ENCODE peak calls at places on chromosomes 7 and 10, in four cellular contexts. One of them, this sample, is unnamed.

GRCh38 chr7:132123763-132124162 is 452.5 kb downstream of the PLXNA4 start:
- DNase-seq in neuronal stem cell: no peak
- DNase-seq in H1: no peak
- DNase-seq in trophoblast cell: no peak
- DNase-seq in this sample: no peak

GRCh38 chr7:108613147-108613948 is 43.7 kb downstream of the DNAJB9 start:
- DNase-seq in neuronal stem cell: peak
- DNase-seq in H1: no peak
- DNase-seq in trophoblast cell: no peak
- DNase-seq in this sample: peak

GRCh38 chr10:98517672-98518071 is 70.9 kb upstream of the HPS1 start:
- DNase-seq in neuronal stem cell: no peak
- DNase-seq in H1: no peak
- DNase-seq in trophoblast cell: no peak
- DNase-seq in this sample: no peak

GRCh38 chr10:106571216-106571954 is 593.1 kb downstream of the SORCS1 start:
- DNase-seq in neuronal stem cell: peak
- DNase-seq in H1: no peak
- DNase-seq in trophoblast cell: no peak
- DNase-seq in this sample: no peak

GRCh38 chr10:6176691-6177231 is 26.0 kb upstream of the PFKFB3 start:
- DNase-seq in neuronal stem cell: no peak
- DNase-seq in H1: no peak
- DNase-seq in trophoblast cell: no peak
- DNase-seq in this sample: peak

GRCh38 chr7:75987026-75987804 is 7.2 kb downstream of the TMEM120A start:
- DNase-seq in neuronal stem cell: no peak
- DNase-seq in H1: no peak
- DNase-seq in trophoblast cell: no peak
- DNase-seq in this sample: no peak

GRCh38 chr10:43134126-43134905 is 3.9 kb upstream of the CSGALNACT2 start:
- DNase-seq in neuronal stem cell: no peak
- DNase-seq in H1: no peak
- DNase-seq in trophoblast cell: no peak
- DNase-seq in this sample: peak

GRCh38 chr7:54839538-54840213 is 80.7 kb upstream of the SEC61G start:
- DNase-seq in neuronal stem cell: no peak
- DNase-seq in H1: peak
- DNase-seq in trophoblast cell: no peak
- DNase-seq in this sample: peak

GRCh38 chr10:85194685-85195084 is 866.3 kb downstream of the CCSER2 start:
- DNase-seq in neuronal stem cell: no peak
- DNase-seq in H1: no peak
- DNase-seq in trophoblast cell: no peak
- DNase-seq in this sample: no peak

GRCh38 chr10:78058562-78058961 is 24.9 kb downstream of the RPS24 start:
- DNase-seq in neuronal stem cell: no peak
- DNase-seq in H1: no peak
- DNase-seq in trophoblast cell: no peak
- DNase-seq in this sample: no peak

GRCh38 chr7:130899071-130899451 is 165.1 kb upstream of the KLF14 start:
- DNase-seq in neuronal stem cell: no peak
- DNase-seq in H1: no peak
- DNase-seq in trophoblast cell: no peak
- DNase-seq in this sample: no peak

GRCh38 chr10:58266826-58267712 is 625 bp downstream of the IPMK start:
- DNase-seq in neuronal stem cell: peak
- DNase-seq in H1: no peak
- DNase-seq in trophoblast cell: peak
- DNase-seq in this sample: peak

GRCh38 chr7:106464169-106464568 is 179.4 kb upstream of the NAMPT start:
- DNase-seq in neuronal stem cell: no peak
- DNase-seq in H1: no peak
- DNase-seq in trophoblast cell: no peak
- DNase-seq in this sample: no peak

GRCh38 chr10:17836917-17837316 is 27.8 kb downstream of the MRC1 start:
- DNase-seq in neuronal stem cell: peak
- DNase-seq in H1: peak
- DNase-seq in trophoblast cell: peak
- DNase-seq in this sample: peak

GRCh38 chr7:70298780-70299446 is 700.6 kb downstream of the AUTS2 start:
- DNase-seq in neuronal stem cell: no peak
- DNase-seq in H1: no peak
- DNase-seq in trophoblast cell: no peak
- DNase-seq in this sample: no peak

GRCh38 chr10:15515207-15515606 is 144.1 kb upstream of the FAM171A1 start:
- DNase-seq in neuronal stem cell: no peak
- DNase-seq in H1: no peak
- DNase-seq in trophoblast cell: no peak
- DNase-seq in this sample: no peak

GRCh38 chr7:149860821-149861727 is 12.7 kb upstream of the ATP6V0E2 start:
- DNase-seq in neuronal stem cell: no peak
- DNase-seq in H1: no peak
- DNase-seq in trophoblast cell: no peak
- DNase-seq in this sample: no peak

GRCh38 chr10:129140861-129141260 is 326.2 kb upstream of the MGMT start:
- DNase-seq in neuronal stem cell: no peak
- DNase-seq in H1: no peak
- DNase-seq in trophoblast cell: no peak
- DNase-seq in this sample: no peak

GRCh38 chr7:48868916-48869315 is 55.4 kb upstream of the CDC14C start:
- DNase-seq in neuronal stem cell: no peak
- DNase-seq in H1: no peak
- DNase-seq in trophoblast cell: no peak
- DNase-seq in this sample: no peak

GRCh38 chr10:49355221-49355620 is 40.7 kb downstream of the DRGX start:
- DNase-seq in neuronal stem cell: no peak
- DNase-seq in H1: no peak
- DNase-seq in trophoblast cell: no peak
- DNase-seq in this sample: no peak

GRCh38 chr7:40945788-40946187 is 757.1 kb downstream of the INHBA start:
- DNase-seq in neuronal stem cell: no peak
- DNase-seq in H1: no peak
- DNase-seq in trophoblast cell: peak
- DNase-seq in this sample: no peak

GRCh38 chr10:110370005-110370404 is 65.3 kb upstream of the SMNDC1 start:
- DNase-seq in neuronal stem cell: no peak
- DNase-seq in H1: no peak
- DNase-seq in trophoblast cell: no peak
- DNase-seq in this sample: no peak

GRCh38 chr10:65219444-65219843 is 1698.2 kb downstream of the REEP3 start:
- DNase-seq in neuronal stem cell: no peak
- DNase-seq in H1: no peak
- DNase-seq in trophoblast cell: no peak
- DNase-seq in this sample: no peak

GRCh38 chr7:6271694-6272371 is 591 bp downstream of the CYTH3 start:
- DNase-seq in neuronal stem cell: no peak
- DNase-seq in H1: no peak
- DNase-seq in trophoblast cell: no peak
- DNase-seq in this sample: no peak

GRCh38 chr7:76020031-76020714 is 25.8 kb upstream of the TMEM120A start:
- DNase-seq in neuronal stem cell: peak
- DNase-seq in H1: peak
- DNase-seq in trophoblast cell: peak
- DNase-seq in this sample: peak

GRCh38 chr10:104479906-104480579 is 126.4 kb downstream of the CFAP58 start:
- DNase-seq in neuronal stem cell: no peak
- DNase-seq in H1: no peak
- DNase-seq in trophoblast cell: no peak
- DNase-seq in this sample: no peak

GRCh38 chr7:23347007-23347681 is 48.0 kb downstream of the MALSU1 start:
- DNase-seq in neuronal stem cell: no peak
- DNase-seq in H1: no peak
- DNase-seq in trophoblast cell: no peak
- DNase-seq in this sample: peak

GRCh38 chr7:128811631-128812430 is 18.4 kb upstream of the FLNC start:
- DNase-seq in neuronal stem cell: no peak
- DNase-seq in H1: no peak
- DNase-seq in trophoblast cell: peak
- DNase-seq in this sample: no peak

GRCh38 chr7:78039791-78040776 is 241.5 kb downstream of the PHTF2 start:
- DNase-seq in neuronal stem cell: peak
- DNase-seq in H1: peak
- DNase-seq in trophoblast cell: peak
- DNase-seq in this sample: no peak

GRCh38 chr10:61097026-61097425 is 153.0 kb upstream of the RHOBTB1 start:
- DNase-seq in neuronal stem cell: no peak
- DNase-seq in H1: no peak
- DNase-seq in trophoblast cell: no peak
- DNase-seq in this sample: no peak

GRCh38 chr10:83078160-83078559 is 1061.1 kb upstream of the GHITM start:
- DNase-seq in neuronal stem cell: no peak
- DNase-seq in H1: peak
- DNase-seq in trophoblast cell: no peak
- DNase-seq in this sample: no peak

GRCh38 chr7:45661302-45661995 is 87.3 kb downstream of the ADCY1 start:
- DNase-seq in neuronal stem cell: no peak
- DNase-seq in H1: no peak
- DNase-seq in trophoblast cell: no peak
- DNase-seq in this sample: no peak

GRCh38 chr7:132709971-132710567 is 133.8 kb upstream of the PLXNA4 start:
- DNase-seq in neuronal stem cell: peak
- DNase-seq in H1: no peak
- DNase-seq in trophoblast cell: peak
- DNase-seq in this sample: peak

GRCh38 chr7:128903621-128904361 is 6.7 kb downstream of the KCP start:
- DNase-seq in neuronal stem cell: no peak
- DNase-seq in H1: no peak
- DNase-seq in trophoblast cell: no peak
- DNase-seq in this sample: no peak

GRCh38 chr7:27237735-27238334 is 4.8 kb upstream of the EVX1 start:
- DNase-seq in neuronal stem cell: no peak
- DNase-seq in H1: no peak
- DNase-seq in trophoblast cell: no peak
- DNase-seq in this sample: peak

GRCh38 chr10:12534824-12535223 is 185.5 kb downstream of the CAMK1D start:
- DNase-seq in neuronal stem cell: no peak
- DNase-seq in H1: no peak
- DNase-seq in trophoblast cell: peak
- DNase-seq in this sample: peak

GRCh38 chr7:75056476-75056875 is 17.1 kb downstream of the RCC1L start:
- DNase-seq in neuronal stem cell: no peak
- DNase-seq in H1: no peak
- DNase-seq in trophoblast cell: no peak
- DNase-seq in this sample: peak

DNA sequence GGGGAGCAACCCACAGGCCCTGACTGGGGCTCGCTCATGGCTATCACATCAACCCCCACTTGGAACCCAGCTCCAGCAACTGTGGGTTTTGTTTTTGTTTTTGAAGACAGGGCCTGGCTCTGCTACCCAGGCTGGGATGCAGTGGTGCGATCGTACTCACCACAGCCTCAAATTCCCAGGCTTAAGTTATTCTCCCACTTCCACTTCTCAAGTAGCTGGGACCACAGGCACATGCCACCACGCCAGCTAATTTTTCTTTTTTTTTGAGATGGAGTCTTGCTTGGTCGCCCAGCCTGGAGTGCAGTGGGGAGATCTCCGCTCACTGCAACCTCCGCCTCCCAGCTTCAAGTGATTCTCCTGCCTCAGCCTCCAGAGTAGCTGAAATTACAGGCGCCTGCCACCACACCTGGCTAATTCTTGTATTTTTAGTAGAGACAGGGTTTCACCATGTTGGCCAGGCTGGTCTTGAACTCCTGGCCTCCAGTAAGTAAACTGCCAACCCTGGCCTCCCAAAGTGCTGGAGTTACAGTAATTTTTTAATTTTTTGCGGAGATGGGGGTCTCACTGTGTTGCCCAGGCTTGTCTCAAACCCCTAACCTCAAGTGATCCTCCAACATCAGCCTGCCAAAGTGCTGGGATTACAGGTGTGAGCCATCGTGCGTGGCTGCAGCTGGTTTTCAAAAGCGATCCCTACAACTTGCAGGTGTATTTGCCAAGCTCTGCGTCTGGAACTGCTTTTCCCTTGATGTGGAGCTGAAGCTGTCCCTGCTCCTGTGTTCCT is 228.7 kb downstream of the SKIDA1 start:
- DNase-seq in neuronal stem cell: no peak
- DNase-seq in H1: no peak
- DNase-seq in trophoblast cell: no peak
- DNase-seq in this sample: no peak
- H2BK12ac ChIP-seq in neuronal stem cell: peak
- H2BK12ac ChIP-seq in H1: peak
- H2BK12ac ChIP-seq in trophoblast cell: peak
- H2BK12ac ChIP-seq in this sample: no peak

GRCh38 chr7:157888579-157888978 is 551.8 kb downstream of the DNAJB6 start:
- DNase-seq in neuronal stem cell: no peak
- DNase-seq in H1: no peak
- DNase-seq in trophoblast cell: no peak
- DNase-seq in this sample: no peak

GRCh38 chr7:157886261-157886660 is 549.5 kb downstream of the DNAJB6 start:
- DNase-seq in neuronal stem cell: no peak
- DNase-seq in H1: no peak
- DNase-seq in trophoblast cell: no peak
- DNase-seq in this sample: no peak

GRCh38 chr7:157885140-157885539 is 548.3 kb downstream of the DNAJB6 start:
- DNase-seq in neuronal stem cell: no peak
- DNase-seq in H1: no peak
- DNase-seq in trophoblast cell: no peak
- DNase-seq in this sample: no peak

GRCh38 chr7:157887400-157887799 is 550.6 kb downstream of the DNAJB6 start:
- DNase-seq in neuronal stem cell: no peak
- DNase-seq in H1: no peak
- DNase-seq in trophoblast cell: no peak
- DNase-seq in this sample: no peak

GRCh38 chr7:157886711-157887110 is 549.9 kb downstream of the DNAJB6 start:
- DNase-seq in neuronal stem cell: no peak
- DNase-seq in H1: no peak
- DNase-seq in trophoblast cell: no peak
- DNase-seq in this sample: no peak
- H3K18ac ChIP-seq in neuronal stem cell: peak
- H3K18ac ChIP-seq in H1: no peak
- H3K18ac ChIP-seq in trophoblast cell: no peak
- H3K18ac ChIP-seq in this sample: no peak

GRCh38 chr7:5045558-5046396 is at the start of gene RBAK:
- DNase-seq in neuronal stem cell: peak
- DNase-seq in H1: peak
- DNase-seq in trophoblast cell: peak
- DNase-seq in this sample: peak
- H3K4me3 ChIP-seq in neuronal stem cell: peak
- H3K4me3 ChIP-seq in H1: peak
- H3K4me3 ChIP-seq in trophoblast cell: peak
- H3K4me3 ChIP-seq in this sample: peak

GRCh38 chr7:99794585-99795502 is 10.9 kb upstream of the CYP3A4 start:
- DNase-seq in neuronal stem cell: no peak
- DNase-seq in H1: no peak
- DNase-seq in trophoblast cell: no peak
- DNase-seq in this sample: no peak
- H2BK12ac ChIP-seq in neuronal stem cell: no peak
- H2BK12ac ChIP-seq in H1: no peak
- H2BK12ac ChIP-seq in trophoblast cell: no peak
- H2BK12ac ChIP-seq in this sample: no peak